ENCODE peak calls at places on chromosomes 16 and 17, in ten cellular contexts. T is CD8-positive, alpha-beta T cell; I is RPMI7951; L is stimulated activated CD8-positive, alpha-beta memory T cell treated with anti-CD3 and anti-CD28 coated beads, Interleukin-2, amount 100 ng/mL, for 48 hours; P is SK-N-SH; Y is heart right ventricle; C is stimulated activated CD4-positive, alpha-beta T cell treated with anti-CD3 and anti-CD28 coated beads, Interleukin-4, amount 100 ng/mL, for 24 hours; S is uterus; H is A549; X is WTC11. W is an unnamed sample.

GRCh38 chr17:72362466-72363335 is 241.9 kb downstream of the SOX9 start:
- DNase-seq in T (no peak), I (peak; percentile 88), L (no peak), P (no peak), Y (no peak), C (no peak), S (no peak), H (peak; percentile 55), X (no peak), W (no peak)

GRCh38 chr17:75010683-75011406 is 1.6 kb upstream of the MRPL58 start:
- DNase-seq in T (no peak), I (peak; percentile 71), L (no peak), P (peak; percentile 91), Y (peak; percentile 38), C (no peak), S (peak; percentile 74), H (peak; percentile 64), X (peak; percentile 34), W (peak; percentile 64)

GRCh38 chr16:86628614-86629013 is 50.3 kb downstream of the FOXL1 start:
- DNase-seq in T (no peak), I (peak; percentile 71), L (no peak), P (no peak), Y (no peak), C (no peak), S (no peak), H (no peak), X (no peak), W (no peak)

GRCh38 chr16:11949527-11949926 is 7.7 kb upstream of the NPIPB2 start:
- DNase-seq in T (peak; percentile 10), I (peak; percentile 60), L (no peak), P (peak; percentile 68), Y (no peak), C (no peak), S (no peak), H (peak; percentile 62), X (peak; percentile 36), W (no peak)

GRCh38 chr17:76968707-76969597 is 100.7 kb downstream of the MGAT5B start:
- DNase-seq in T (peak; percentile 50), I (peak; percentile 28), L (peak; percentile 17), P (peak; percentile 84), Y (no peak), C (peak; percentile 52), S (no peak), H (no peak), X (peak; percentile 96), W (no peak)

GRCh38 chr16:57113042-57113453 is 20.7 kb downstream of the CPNE2 start:
- DNase-seq in T (no peak), I (peak; percentile 91), L (no peak), P (no peak), Y (no peak), C (no peak), S (no peak), H (no peak), X (no peak), W (no peak)

GRCh38 chr17:41322264-41322902 is 6.9 kb upstream of the KRTAP17-1 start:
- DNase-seq in T (no peak), I (peak; percentile 68), L (no peak), P (peak; percentile 50), Y (no peak), C (no peak), S (no peak), H (peak; percentile 68), X (no peak), W (no peak)

GRCh38 chr17:72477529-72477928 is 356.7 kb downstream of the SOX9 start:
- DNase-seq in T (no peak), I (no peak), L (no peak), P (no peak), Y (no peak), C (no peak), S (no peak), H (no peak), X (no peak), W (no peak)

GRCh38 chr16:68062910-68063393 is 22.2 kb upstream of the NFATC3 start:
- DNase-seq in T (peak; percentile 51), I (no peak), L (no peak), P (no peak), Y (no peak), C (no peak), S (no peak), H (no peak), X (no peak), W (no peak)

GRCh38 chr16:67396159-67396774 is 3.0 kb upstream of the TPPP3 start:
- DNase-seq in T (no peak), I (peak; percentile 85), L (no peak), P (peak; percentile 87), Y (peak; percentile 80), C (no peak), S (peak; percentile 73), H (peak; percentile 84), X (peak; percentile 88), W (peak; percentile 92)

GRCh38 chr17:17792551-17793377 is 44.0 kb downstream of the SREBF1 start:
- DNase-seq in T (peak; percentile 61), I (no peak), L (peak; percentile 23), P (peak; percentile 84), Y (peak; percentile 63), C (peak; percentile 39), S (peak; percentile 67), H (no peak), X (peak; percentile 36), W (peak; percentile 66)

GRCh38 chr17:57662644-57663308 is 82.3 kb downstream of the CCDC182 start:
- DNase-seq in T (no peak), I (peak; percentile 98), L (peak; percentile 29), P (peak; percentile 97), Y (peak; percentile 97), C (peak; percentile 37), S (peak; percentile 96), H (peak; percentile 64), X (peak; percentile 98), W (peak; percentile 95)

GRCh38 chr16:11333010-11333409 is 12.2 kb upstream of the RMI2 start:
- DNase-seq in T (no peak), I (no peak), L (no peak), P (no peak), Y (no peak), C (no peak), S (no peak), H (no peak), X (no peak), W (no peak)

GRCh38 chr17:38579934-38580333 is 25.8 kb downstream of the SRCIN1 start:
- DNase-seq in T (no peak), I (peak; percentile 58), L (no peak), P (peak; percentile 94), Y (no peak), C (peak; percentile 23), S (no peak), H (peak; percentile 68), X (peak; percentile 83), W (no peak)

GRCh38 chr17:67639555-67639954 is 78.2 kb upstream of the NOL11 start:
- DNase-seq in T (no peak), I (no peak), L (no peak), P (no peak), Y (no peak), C (no peak), S (no peak), H (no peak), X (no peak), W (no peak)

GRCh38 chr16:84562174-84562815 is 55.6 kb downstream of the COTL1 start:
- DNase-seq in T (no peak), I (no peak), L (no peak), P (no peak), Y (no peak), C (no peak), S (no peak), H (no peak), X (no peak), W (no peak)

GRCh38 chr17:41689497-41690299 is 1.0 kb downstream of the EIF1 start:
- DNase-seq in T (peak; percentile 49), I (peak; percentile 58), L (no peak), P (peak; percentile 43), Y (no peak), C (peak; percentile 81), S (no peak), H (peak; percentile 79), X (peak; percentile 30), W (no peak)